ENCODE peak calls at places on chromosomes 13 and 19, in five cellular contexts. One of them, this sample, is unnamed. For H3K9me3, the result is how much of the 10 kb centered on the place peaks cover.

GRCh38 chr19:1177322-1178114 is 3.5 kb upstream of the SBNO2 start:
- DNase-seq in CD8-positive, alpha-beta T cell: no peak
- DNase-seq in AG04450: peak
- DNase-seq in transverse colon: no peak
- DNase-seq in CD8-positive, alpha-beta memory T cell: no peak
- DNase-seq in this sample: no peak

GRCh38 chr13:99960663-99961440 is 10.7 kb downstream of the ZIC5 start:
- DNase-seq in AG04450: no peak
- DNase-seq in transverse colon: no peak
- DNase-seq in CD8-positive, alpha-beta T cell: no peak
- DNase-seq in CD8-positive, alpha-beta memory T cell: no peak
- DNase-seq in this sample: no peak

GRCh38 chr13:25281193-25281936 is 5.9 kb downstream of the MTMR6 start:
- DNase-seq in AG04450: no peak
- DNase-seq in CD8-positive, alpha-beta memory T cell: no peak
- DNase-seq in CD8-positive, alpha-beta T cell: no peak
- DNase-seq in transverse colon: no peak
- DNase-seq in this sample: no peak

GRCh38 chr13:102911336-102911735 is 65.5 kb downstream of the ERCC5 start:
- DNase-seq in CD8-positive, alpha-beta T cell: no peak
- DNase-seq in CD8-positive, alpha-beta memory T cell: no peak
- DNase-seq in transverse colon: no peak
- DNase-seq in AG04450: no peak
- DNase-seq in this sample: no peak

GRCh38 chr19:2812414-2813234 is 7.0 kb upstream of the ZNF554 start:
- DNase-seq in AG04450: no peak
- DNase-seq in CD8-positive, alpha-beta T cell: no peak
- DNase-seq in transverse colon: no peak
- DNase-seq in CD8-positive, alpha-beta memory T cell: no peak
- DNase-seq in this sample: no peak

GRCh38 chr19:51321799-51322198 is 10.4 kb downstream of the IGLON5 start:
- DNase-seq in CD8-positive, alpha-beta memory T cell: no peak
- DNase-seq in transverse colon: no peak
- DNase-seq in AG04450: no peak
- DNase-seq in CD8-positive, alpha-beta T cell: no peak
- DNase-seq in this sample: no peak

GRCh38 chr13:78679329-78679728 is 20.4 kb upstream of the OBI1 start:
- DNase-seq in AG04450: no peak
- DNase-seq in transverse colon: no peak
- DNase-seq in CD8-positive, alpha-beta T cell: no peak
- DNase-seq in CD8-positive, alpha-beta memory T cell: no peak
- DNase-seq in this sample: no peak

GRCh38 chr13:40600145-40600751 is 66.2 kb downstream of the FOXO1 start:
- DNase-seq in CD8-positive, alpha-beta memory T cell: no peak
- DNase-seq in transverse colon: no peak
- DNase-seq in AG04450: no peak
- DNase-seq in CD8-positive, alpha-beta T cell: peak
- DNase-seq in this sample: no peak

GRCh38 chr13:104106705-104107393 is 1040.6 kb upstream of the SLC10A2 start:
- DNase-seq in AG04450: no peak
- DNase-seq in transverse colon: no peak
- DNase-seq in CD8-positive, alpha-beta T cell: no peak
- DNase-seq in CD8-positive, alpha-beta memory T cell: no peak
- DNase-seq in this sample: no peak

GRCh38 chr19:32873560-32873959 is 4.0 kb upstream of the SLC7A9 start:
- DNase-seq in CD8-positive, alpha-beta memory T cell: no peak
- DNase-seq in transverse colon: no peak
- DNase-seq in AG04450: no peak
- DNase-seq in CD8-positive, alpha-beta T cell: no peak
- DNase-seq in this sample: no peak

GRCh38 chr19:50720181-50720920 is 749 bp upstream of the SHANK1 start:
- DNase-seq in transverse colon: no peak
- DNase-seq in CD8-positive, alpha-beta T cell: no peak
- DNase-seq in CD8-positive, alpha-beta memory T cell: no peak
- DNase-seq in AG04450: no peak
- DNase-seq in this sample: no peak

GRCh38 chr19:35552534-35553384 is 7.3 kb downstream of the TMEM147 start:
- DNase-seq in transverse colon: no peak
- DNase-seq in CD8-positive, alpha-beta T cell: no peak
- DNase-seq in AG04450: no peak
- DNase-seq in CD8-positive, alpha-beta memory T cell: no peak
- DNase-seq in this sample: no peak

GRCh38 chr13:31722684-31723083 is 16.6 kb upstream of the RXFP2 start:
- DNase-seq in CD8-positive, alpha-beta T cell: no peak
- DNase-seq in CD8-positive, alpha-beta memory T cell: no peak
- DNase-seq in AG04450: no peak
- DNase-seq in transverse colon: no peak
- DNase-seq in this sample: no peak

GRCh38 chr19:8389891-8390616 is at the start of gene RAB11B:
- DNase-seq in transverse colon: peak
- DNase-seq in AG04450: peak
- DNase-seq in CD8-positive, alpha-beta memory T cell: peak
- DNase-seq in CD8-positive, alpha-beta T cell: peak
- DNase-seq in this sample: peak

GRCh38 chr19:47633996-47634395 is 25.1 kb downstream of the BICRA start:
- DNase-seq in AG04450: no peak
- DNase-seq in CD8-positive, alpha-beta T cell: no peak
- DNase-seq in CD8-positive, alpha-beta memory T cell: no peak
- DNase-seq in transverse colon: no peak
- DNase-seq in this sample: no peak

GRCh38 chr19:897442-898039 is 4.3 kb downstream of the RNU6-9 start:
- DNase-seq in CD8-positive, alpha-beta memory T cell: no peak
- DNase-seq in AG04450: no peak
- DNase-seq in CD8-positive, alpha-beta T cell: no peak
- DNase-seq in transverse colon: no peak
- DNase-seq in this sample: no peak

GRCh38 chr13:24135674-24136300 is 24.7 kb upstream of the SPATA13 start:
- DNase-seq in transverse colon: no peak
- DNase-seq in CD8-positive, alpha-beta memory T cell: no peak
- DNase-seq in AG04450: no peak
- DNase-seq in CD8-positive, alpha-beta T cell: no peak
- DNase-seq in this sample: no peak

GRCh38 chr19:13825489-13826475 is 30.5 kb downstream of the ZSWIM4 start:
- DNase-seq in CD8-positive, alpha-beta T cell: no peak
- DNase-seq in AG04450: no peak
- DNase-seq in CD8-positive, alpha-beta memory T cell: no peak
- DNase-seq in transverse colon: no peak
- DNase-seq in this sample: no peak

GRCh38 chr13:99018418-99019180 is 40.7 kb upstream of the DOCK9 start:
- DNase-seq in CD8-positive, alpha-beta memory T cell: no peak
- DNase-seq in CD8-positive, alpha-beta T cell: no peak
- DNase-seq in AG04450: no peak
- DNase-seq in transverse colon: no peak
- DNase-seq in this sample: no peak

GRCh38 chr13:24270639-24271131 is 38.7 kb upstream of the C1QTNF9 start:
- DNase-seq in AG04450: no peak
- DNase-seq in CD8-positive, alpha-beta memory T cell: peak
- DNase-seq in CD8-positive, alpha-beta T cell: peak
- DNase-seq in transverse colon: peak
- DNase-seq in this sample: peak

GRCh38 chr19:38047641-38048040 is 140.6 kb downstream of the SIPA1L3 start:
- DNase-seq in transverse colon: no peak
- DNase-seq in CD8-positive, alpha-beta memory T cell: no peak
- DNase-seq in CD8-positive, alpha-beta T cell: no peak
- DNase-seq in AG04450: no peak
- DNase-seq in this sample: no peak

GRCh38 chr19:15629003-15629880 is 11.5 kb upstream of the CYP4F3 start:
- DNase-seq in CD8-positive, alpha-beta memory T cell: peak
- DNase-seq in AG04450: peak
- DNase-seq in CD8-positive, alpha-beta T cell: peak
- DNase-seq in transverse colon: peak
- DNase-seq in this sample: peak
- H3K9me3 ChIP-seq in CD8-positive, alpha-beta memory T cell: under half
- H3K9me3 ChIP-seq in AG04450: under half
- H3K9me3 ChIP-seq in CD8-positive, alpha-beta T cell: under half
- H3K9me3 ChIP-seq in transverse colon: under half
- H3K9me3 ChIP-seq in this sample: under half

GRCh38 chr19:56866563-56866962 is 26.0 kb upstream of the PEG3 start:
- DNase-seq in transverse colon: no peak
- DNase-seq in CD8-positive, alpha-beta memory T cell: no peak
- DNase-seq in CD8-positive, alpha-beta T cell: no peak
- DNase-seq in AG04450: no peak
- DNase-seq in this sample: no peak

GRCh38 chr19:56869886-56870285 is 29.4 kb upstream of the PEG3 start:
- DNase-seq in CD8-positive, alpha-beta memory T cell: no peak
- DNase-seq in transverse colon: no peak
- DNase-seq in CD8-positive, alpha-beta T cell: no peak
- DNase-seq in AG04450: no peak
- DNase-seq in this sample: no peak

GRCh38 chr19:56868446-56868845 is 27.9 kb upstream of the PEG3 start:
- DNase-seq in AG04450: no peak
- DNase-seq in CD8-positive, alpha-beta memory T cell: no peak
- DNase-seq in CD8-positive, alpha-beta T cell: no peak
- DNase-seq in transverse colon: no peak
- DNase-seq in this sample: no peak

GRCh38 chr19:56864443-56865125 is 24.1 kb upstream of the PEG3 start:
- DNase-seq in transverse colon: no peak
- DNase-seq in CD8-positive, alpha-beta memory T cell: no peak
- DNase-seq in CD8-positive, alpha-beta T cell: no peak
- DNase-seq in AG04450: no peak
- DNase-seq in this sample: no peak
- H3K9me3 ChIP-seq in transverse colon: under half
- H3K9me3 ChIP-seq in CD8-positive, alpha-beta memory T cell: under half
- H3K9me3 ChIP-seq in CD8-positive, alpha-beta T cell: under half
- H3K9me3 ChIP-seq in AG04450: under half
- H3K9me3 ChIP-seq in this sample: under half

GRCh38 chr19:27719034-27719433 is 1493.9 kb downstream of the UQCRFS1 start:
- DNase-seq in CD8-positive, alpha-beta memory T cell: no peak
- DNase-seq in AG04450: no peak
- DNase-seq in transverse colon: no peak
- DNase-seq in CD8-positive, alpha-beta T cell: no peak
- DNase-seq in this sample: no peak
- H3K9me3 ChIP-seq in CD8-positive, alpha-beta memory T cell: under half
- H3K9me3 ChIP-seq in AG04450: under half
- H3K9me3 ChIP-seq in transverse colon: under half
- H3K9me3 ChIP-seq in CD8-positive, alpha-beta T cell: under half
- H3K9me3 ChIP-seq in this sample: under half

GRCh38 chr19:44176590-44176989 is 11.7 kb downstream of the ZNF226 start:
- DNase-seq in transverse colon: no peak
- DNase-seq in AG04450: no peak
- DNase-seq in CD8-positive, alpha-beta T cell: no peak
- DNase-seq in CD8-positive, alpha-beta memory T cell: no peak
- DNase-seq in this sample: no peak
- H3K9me3 ChIP-seq in transverse colon: half or more
- H3K9me3 ChIP-seq in AG04450: under half
- H3K9me3 ChIP-seq in CD8-positive, alpha-beta T cell: half or more
- H3K9me3 ChIP-seq in CD8-positive, alpha-beta memory T cell: half or more
- H3K9me3 ChIP-seq in this sample: half or more

DNA sequence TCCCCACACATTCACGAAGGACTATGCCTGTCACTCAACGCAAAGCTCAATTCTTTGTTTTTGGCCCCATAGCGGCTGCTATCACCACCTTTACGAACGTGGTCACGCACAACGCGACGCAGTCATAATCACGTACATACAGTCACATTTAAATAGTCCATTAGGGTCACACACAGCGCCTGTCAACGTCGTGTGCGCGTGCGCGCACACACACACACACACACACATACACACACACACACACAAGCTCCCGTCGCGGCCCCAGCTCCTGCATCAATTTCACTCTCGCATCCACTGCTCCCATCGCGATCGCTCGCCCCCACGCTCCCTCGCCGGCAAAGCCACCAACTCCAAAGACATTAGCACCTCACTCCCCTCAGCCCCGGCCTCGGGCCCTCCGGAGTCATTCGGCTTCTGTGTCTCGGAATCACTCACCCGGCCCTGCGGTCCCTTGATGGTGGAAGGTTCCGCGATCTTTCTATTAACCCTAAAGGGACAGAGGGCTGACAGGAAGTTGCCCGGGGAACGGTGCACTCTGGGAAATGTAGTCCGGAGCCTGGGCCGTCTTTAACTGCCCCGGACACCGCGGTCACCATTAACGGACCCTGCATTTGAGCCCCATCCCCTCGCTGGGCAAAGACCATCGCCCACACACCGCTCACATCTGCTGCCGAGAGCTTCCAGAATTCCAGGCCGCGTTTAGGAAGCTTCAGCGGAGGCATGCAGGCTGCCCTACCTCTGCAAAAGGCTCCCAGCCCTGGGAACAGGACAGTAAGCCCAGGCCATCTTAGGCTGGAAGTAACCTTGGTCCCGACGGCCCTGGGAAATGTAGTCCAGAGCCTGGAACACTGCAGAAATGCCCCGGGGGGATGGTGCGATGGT is at the start of gene ZNF790:
- DNase-seq in CD8-positive, alpha-beta memory T cell: peak
- DNase-seq in AG04450: peak
- DNase-seq in transverse colon: peak
- DNase-seq in CD8-positive, alpha-beta T cell: peak
- DNase-seq in this sample: peak
- H3K9me3 ChIP-seq in CD8-positive, alpha-beta memory T cell: under half
- H3K9me3 ChIP-seq in AG04450: under half
- H3K9me3 ChIP-seq in transverse colon: under half
- H3K9me3 ChIP-seq in CD8-positive, alpha-beta T cell: under half
- H3K9me3 ChIP-seq in this sample: under half

GRCh38 chr19:57642396-57643046 is 9.6 kb downstream of the ZNF211 start:
- DNase-seq in transverse colon: no peak
- DNase-seq in AG04450: no peak
- DNase-seq in CD8-positive, alpha-beta memory T cell: no peak
- DNase-seq in CD8-positive, alpha-beta T cell: no peak
- DNase-seq in this sample: no peak
- H3K9me3 ChIP-seq in transverse colon: half or more
- H3K9me3 ChIP-seq in AG04450: under half
- H3K9me3 ChIP-seq in CD8-positive, alpha-beta memory T cell: half or more
- H3K9me3 ChIP-seq in CD8-positive, alpha-beta T cell: under half
- H3K9me3 ChIP-seq in this sample: under half

This sample was measured in T-helper 17 cell.